ENCODE peak calls at places on chromosomes 3 and 15, in four cellular contexts. Z is GM23338, A is fibroblast of lung, J is HepG2. N is an unnamed sample.

GRCh38 chr15:84669726-84670125 is 11.7 kb upstream of the NMB start:
- DNase-seq in A (no peak), J (no peak), Z (no peak), N (peak)

GRCh38 chr15:99403597-99403996 is 152.3 kb downstream of the LRRC28 start:
- DNase-seq in Z (no peak), J (no peak), A (no peak), N (peak)

GRCh38 chr3:10306156-10306555 is 13.4 kb upstream of the GHRL start:
- DNase-seq in J (no peak), Z (no peak), A (no peak), N (no peak)

GRCh38 chr15:68921926-68922325 is 8.4 kb upstream of the SPESP1 start:
- DNase-seq in J (no peak), Z (no peak), A (no peak), N (peak)

GRCh38 chr3:46095307-46095706 is 68.0 kb upstream of the XCR1 start:
- DNase-seq in J (no peak), A (no peak), Z (no peak), N (no peak)

GRCh38 chr3:71978150-71978721 is 193.3 kb upstream of the PROK2 start:
- DNase-seq in Z (no peak), J (no peak), A (no peak), N (no peak)

GRCh38 chr3:121942116-121942786 is 48.0 kb downstream of the SLC15A2 start:
- DNase-seq in J (no peak), A (no peak), Z (no peak), N (peak)

GRCh38 chr15:77869021-77869895 is 208.3 kb downstream of the TBC1D2B start:
- DNase-seq in Z (no peak), A (no peak), J (no peak), N (peak)

GRCh38 chr15:63083046-63083445 is 38.6 kb upstream of the LACTB start:
- DNase-seq in A (no peak), Z (peak), J (no peak), N (no peak)

GRCh38 chr3:112409061-112409460 is 76.1 kb downstream of the CD200 start:
- DNase-seq in A (no peak), J (no peak), Z (no peak), N (no peak)

GRCh38 chr3:148084931-148085330 is 612.8 kb upstream of the AGTR1 start:
- DNase-seq in A (no peak), Z (no peak), J (no peak), N (no peak)
- H2AFZ ChIP-seq in A (no peak), Z (no peak), J (no peak), N (no peak)

GRCh38 chr3:190077646-190078045 is 43.1 kb downstream of the P3H2 start:
- DNase-seq in J (no peak), A (no peak), Z (no peak), N (peak)

GRCh38 chr3:190073264-190073663 is 47.4 kb downstream of the P3H2 start:
- DNase-seq in Z (no peak), J (no peak), A (no peak), N (no peak)

GRCh38 chr3:190074817-190075216 is 45.9 kb downstream of the P3H2 start:
- DNase-seq in A (no peak), Z (no peak), J (no peak), N (no peak)

GRCh38 chr3:190076601-190077444 is 43.9 kb downstream of the P3H2 start:
- DNase-seq in A (peak), Z (peak), J (peak), N (peak)

GRCh38 chr3:190076138-190076537 is 44.6 kb downstream of the P3H2 start:
- DNase-seq in A (peak), J (no peak), Z (no peak), N (peak)
- H2AFZ ChIP-seq in A (no peak), J (no peak), Z (no peak), N (peak)

GRCh38 chr3:175957427-175957826 is 1098.3 kb downstream of the NAALADL2 start:
- DNase-seq in Z (no peak), A (no peak), J (no peak), N (no peak)

GRCh38 chr3:175951047-175951694 is 1092.0 kb downstream of the NAALADL2 start:
- DNase-seq in J (no peak), A (peak), Z (no peak), N (peak)

DNA sequence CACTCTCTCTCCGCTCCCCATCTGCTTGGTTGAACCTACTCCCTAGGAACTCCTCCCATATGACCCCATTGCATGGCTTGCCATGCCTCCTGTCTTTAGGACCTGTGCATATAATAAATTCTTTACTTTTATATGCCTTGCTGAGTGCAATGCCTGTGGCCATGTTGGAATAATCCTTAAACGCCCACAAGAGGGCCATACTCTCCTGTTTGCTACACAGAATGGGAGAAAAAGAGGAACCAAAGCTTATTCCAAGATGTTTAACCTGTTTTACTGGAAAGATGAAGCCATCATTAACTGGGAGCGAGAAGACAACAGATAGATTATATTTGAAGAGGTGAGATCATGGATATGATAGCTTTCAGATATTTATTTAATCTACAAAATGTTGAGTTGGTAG is 1097.8 kb downstream of the NAALADL2 start:
- DNase-seq in Z (peak), A (no peak), J (no peak), N (peak)
- H2AFZ ChIP-seq in Z (no peak), A (no peak), J (no peak), N (no peak)

GRCh38 chr15:45262906-45263456 is 10.9 kb downstream of the SLC28A2 start:
- DNase-seq in A (no peak), Z (no peak), J (peak), N (no peak)
- H2AFZ ChIP-seq in A (no peak), Z (no peak), J (no peak), N (no peak)

N was measured in GM23248.